ENCODE peak calls at places on chromosome 7, in nine cellular contexts. L is prostate gland, H is suprapubic skin, B is A549, V is HCT116, T is thyroid gland, R is H54, D is Peyer's patch, Q is tibial nerve. X is an unnamed sample.
A peak's percentile ranks its signal among the peaks of the same experiment; 100 is the strongest.

GRCh38 chr7:114823290-114823689 is 98.6 kb upstream of the MDFIC start:
- DNase-seq in L (no peak), H (no peak), B (no peak), V (no peak), T (no peak), R (no peak), D (no peak), Q (no peak), X (no peak)

GRCh38 chr7:107387077-107387476 is 82.8 kb upstream of the GPR22 start:
- DNase-seq in L (no peak), H (no peak), B (no peak), V (no peak), T (no peak), R (no peak), D (no peak), Q (no peak), X (peak; percentile 22)

GRCh38 chr7:108246227-108246837 is 116.2 kb upstream of the LAMB4 start:
- DNase-seq in L (no peak), H (no peak), B (peak; percentile 98), V (peak; percentile 61), T (peak; percentile 81), R (peak; percentile 44), D (peak; percentile 46), Q (no peak), X (peak; percentile 87)

GRCh38 chr7:149126662-149127321 is 668 bp upstream of the ZNF425 start:
- DNase-seq in L (peak; percentile 33), H (no peak), B (peak; percentile 62), V (no peak), T (peak; percentile 59), R (peak; percentile 60), D (peak; percentile 72), Q (no peak), X (peak; percentile 51)

GRCh38 chr7:22578048-22578770 is 78.2 kb upstream of the STEAP1B start:
- DNase-seq in L (no peak), H (no peak), B (peak; percentile 48), V (no peak), T (no peak), R (no peak), D (no peak), Q (no peak), X (no peak)

GRCh38 chr7:28078036-28078901 is 102.3 kb downstream of the JAZF1 start:
- DNase-seq in L (no peak), H (no peak), B (peak; percentile 69), V (peak; percentile 16), T (peak; percentile 37), R (peak; percentile 28), D (no peak), Q (no peak), X (peak; percentile 64)

GRCh38 chr7:92880212-92881090 is 44.1 kb upstream of the CDK6 start:
- DNase-seq in L (no peak), H (no peak), B (peak; percentile 47), V (peak; percentile 4), T (no peak), R (no peak), D (no peak), Q (no peak), X (no peak)

GRCh38 chr7:68833442-68833841 is 764.8 kb upstream of the AUTS2 start:
- DNase-seq in L (no peak), H (no peak), B (no peak), V (no peak), T (no peak), R (no peak), D (no peak), Q (no peak), X (no peak)

GRCh38 chr7:154666768-154667167 is 336.2 kb downstream of the PAXIP1 start:
- DNase-seq in L (no peak), H (no peak), B (no peak), V (no peak), T (no peak), R (no peak), D (no peak), Q (no peak), X (no peak)

GRCh38 chr7:80722596-80723141 is 84.2 kb downstream of the CD36 start:
- DNase-seq in L (no peak), H (no peak), B (peak; percentile 98), V (peak; percentile 98), T (peak; percentile 8), R (peak; percentile 38), D (peak; percentile 46), Q (peak; percentile 32), X (no peak)

GRCh38 chr7:33933611-33934281 is 28.4 kb downstream of the BMPER start:
- DNase-seq in L (no peak), H (no peak), B (peak; percentile 30), V (no peak), T (no peak), R (peak; percentile 77), D (no peak), Q (no peak), X (peak; percentile 23)

GRCh38 chr7:74215921-74216320 is 6.1 kb downstream of the LAT2 start:
- DNase-seq in L (no peak), H (no peak), B (no peak), V (no peak), T (no peak), R (no peak), D (no peak), Q (no peak), X (no peak)

GRCh38 chr7:16309129-16309528 is 112.2 kb downstream of the CRPPA start:
- DNase-seq in L (no peak), H (no peak), B (no peak), V (no peak), T (no peak), R (no peak), D (no peak), Q (no peak), X (no peak)

GRCh38 chr7:102291056-102291915 is 4.6 kb downstream of the SH2B2 start:
- DNase-seq in L (no peak), H (no peak), B (no peak), V (no peak), T (peak; percentile 14), R (no peak), D (no peak), Q (no peak), X (no peak)

GRCh38 chr7:105003275-105003674 is 10.7 kb upstream of the KMT2E start:
- DNase-seq in L (no peak), H (no peak), B (peak; percentile 44), V (no peak), T (peak; percentile 73), R (no peak), D (no peak), Q (no peak), X (peak; percentile 83)

GRCh38 chr7:33388332-33388731 is 259.0 kb downstream of the BBS9 start:
- DNase-seq in L (no peak), H (no peak), B (no peak), V (no peak), T (no peak), R (no peak), D (no peak), Q (no peak), X (no peak)

GRCh38 chr7:16559497-16560223 is 33.0 kb downstream of the LRRC72 start:
- DNase-seq in L (no peak), H (no peak), B (no peak), V (no peak), T (no peak), R (no peak), D (no peak), Q (no peak), X (no peak)

GRCh38 chr7:106736508-106737201 is 75.7 kb upstream of the CCDC71L start:
- DNase-seq in L (peak; percentile 23), H (no peak), B (peak; percentile 61), V (peak; percentile 73), T (peak; percentile 8), R (peak; percentile 14), D (no peak), Q (no peak), X (peak; percentile 51)

GRCh38 chr7:50155755-50156154 is 62.7 kb upstream of the ZPBP start:
- DNase-seq in L (no peak), H (no peak), B (no peak), V (no peak), T (no peak), R (no peak), D (no peak), Q (no peak), X (no peak)

GRCh38 chr7:6502886-6503285 is 48.4 kb downstream of the GRID2IP start:
- DNase-seq in L (no peak), H (no peak), B (no peak), V (no peak), T (peak; percentile 32), R (no peak), D (no peak), Q (no peak), X (peak; percentile 80)

DNA sequence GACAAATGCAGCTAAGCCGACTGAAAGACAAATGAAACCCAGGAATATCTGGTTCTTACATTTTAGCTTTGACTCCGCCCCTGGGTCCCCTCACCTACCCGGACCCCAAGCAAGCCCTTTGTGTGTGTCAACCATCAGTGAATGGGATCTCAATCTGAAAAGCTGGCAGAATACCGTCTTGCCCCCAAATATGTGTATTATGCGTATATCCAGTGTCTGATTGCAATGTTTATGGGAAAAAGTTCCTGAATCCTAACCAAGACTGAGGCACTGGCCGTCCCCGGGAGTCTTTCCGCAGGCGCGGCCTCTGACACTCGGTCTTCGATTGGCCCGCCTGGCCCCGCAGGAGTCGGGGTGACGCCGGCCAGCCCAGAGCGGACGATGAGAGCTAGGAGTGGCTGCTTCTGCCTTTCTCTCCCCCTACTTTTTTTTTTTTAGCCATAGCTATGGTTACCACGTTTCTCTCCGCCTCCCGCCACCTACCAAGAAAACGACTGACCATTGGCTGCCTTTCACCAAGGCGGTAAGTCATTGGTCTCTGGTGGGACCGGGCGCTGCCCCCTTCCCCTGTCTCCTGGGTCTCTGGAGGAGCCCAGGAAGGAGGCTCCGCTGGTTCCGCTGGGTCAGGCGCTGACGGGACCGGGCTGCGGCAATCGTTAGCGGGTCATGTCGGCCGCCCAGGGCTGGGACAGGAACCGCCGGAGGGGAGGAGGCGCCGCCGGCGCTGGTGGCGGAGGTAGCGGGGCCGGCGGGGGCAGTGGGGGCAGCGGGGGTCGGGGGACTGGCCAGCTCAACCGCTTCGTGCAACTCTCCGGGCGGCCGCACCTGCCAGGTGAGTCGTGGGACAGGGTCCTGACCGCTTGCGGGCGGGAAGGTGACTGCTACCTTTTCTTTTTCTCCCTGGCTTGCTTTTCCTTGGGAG is at the start of gene KLHDC10:
- DNase-seq in L (peak; percentile 97), H (peak; percentile 98), B (peak; percentile 99), V (peak; percentile 98), T (peak; percentile 97), R (peak; percentile 81), D (peak; percentile 95), Q (peak; percentile 96), X (peak; percentile 100)
- TF ChIP-seq POLR2A in L (peak; percentile 48), H (no peak), B (peak; percentile 50), V (peak; percentile 62), T (peak; percentile 54), R (peak; percentile 63), D (peak; percentile 38), Q (peak; percentile 44), X (peak; percentile 35)

GRCh38 chr7:142352543-142352942 is 94.7 kb upstream of the PRSS58 start:
- DNase-seq in L (no peak), H (no peak), B (no peak), V (no peak), T (no peak), R (no peak), D (no peak), Q (no peak), X (no peak)
- TF ChIP-seq POLR2A in L (no peak), H (no peak), B (no peak), V (no peak), T (no peak), R (no peak), D (no peak), Q (no peak), X (no peak)

GRCh38 chr7:45898241-45898640 is 10.0 kb downstream of the IGFBP1 start:
- DNase-seq in L (no peak), H (no peak), B (no peak), V (no peak), T (no peak), R (no peak), D (no peak), Q (no peak), X (no peak)
- TF ChIP-seq POLR2A in L (no peak), H (no peak), B (no peak), V (no peak), T (no peak), R (no peak), D (no peak), Q (no peak), X (no peak)

GRCh38 chr7:128791121-128791967 is 424 bp upstream of the CCDC136 start:
- DNase-seq in L (peak; percentile 60), H (peak; percentile 87), B (peak; percentile 41), V (no peak), T (peak; percentile 62), R (peak; percentile 74), D (peak; percentile 78), Q (no peak), X (peak; percentile 65)
- TF ChIP-seq POLR2A in L (peak; percentile 33), H (no peak), B (no peak), V (no peak), T (no peak), R (peak; percentile 64), D (no peak), Q (peak; percentile 24), X (peak; percentile 28)